ENCODE peak calls at places on chromosome 13, in five cellular contexts. J, X, T, V and F are unnamed samples. For H3K36me3, the result is how much of the 10 kb centered on the place peaks cover.

GRCh38 chr13:102580552-102581169 is 16.1 kb upstream of the TPP2 start:
- DNase-seq in J (peak), X (peak), T (peak), V (peak), F (peak)

GRCh38 chr13:63393112-63393511 is 1977.5 kb upstream of the PCDH20 start:
- DNase-seq in J (peak), X (no peak), T (peak), V (no peak), F (no peak)

GRCh38 chr13:60095300-60095699 is 68.4 kb downstream of the DIAPH3 start:
- DNase-seq in J (peak), X (no peak), T (no peak), V (no peak), F (no peak)

GRCh38 chr13:40130871-40131636 is 475.6 kb downstream of the COG6 start:
- DNase-seq in J (peak), X (peak), T (no peak), V (no peak), F (no peak)

GRCh38 chr13:109162248-109163051 is 533.0 kb downstream of the MYO16 start:
- DNase-seq in J (no peak), X (no peak), T (no peak), V (no peak), F (no peak)

GRCh38 chr13:62360609-62361008 is 945.0 kb upstream of the PCDH20 start:
- DNase-seq in J (no peak), X (no peak), T (no peak), V (no peak), F (no peak)

GRCh38 chr13:113610266-113610665 is 25.7 kb downstream of the TFDP1 start:
- DNase-seq in J (no peak), X (no peak), T (no peak), V (no peak), F (no peak)

GRCh38 chr13:38602261-38602660 is 84.6 kb upstream of the FREM2 start:
- DNase-seq in J (peak), X (peak), T (no peak), V (no peak), F (no peak)

GRCh38 chr13:105984236-105984635 is 551.2 kb downstream of the EFNB2 start:
- DNase-seq in J (no peak), X (no peak), T (no peak), V (no peak), F (no peak)

GRCh38 chr13:111948281-111948680 is 118.7 kb upstream of the SOX1 start:
- DNase-seq in J (no peak), X (no peak), T (no peak), V (no peak), F (no peak)

GRCh38 chr13:47294691-47295090 is 397.8 kb upstream of the HTR2A start:
- DNase-seq in J (no peak), X (peak), T (peak), V (no peak), F (no peak)

GRCh38 chr13:40983725-40984669 is 35.1 kb downstream of the ELF1 start:
- DNase-seq in J (no peak), X (no peak), T (no peak), V (no peak), F (no peak)

GRCh38 chr13:52847322-52847681 is 1.1 kb downstream of the PCDH8 start:
- DNase-seq in J (no peak), X (no peak), T (no peak), V (no peak), F (no peak)

GRCh38 chr13:74077847-74078246 is 56.4 kb downstream of the KLF12 start:
- DNase-seq in J (no peak), X (no peak), T (no peak), V (no peak), F (no peak)
- H3K9ac ChIP-seq in J (no peak), X (no peak), T (no peak), V (no peak), F (no peak)

GRCh38 chr13:110425444-110425780 is 118.3 kb downstream of the COL4A2 start:
- DNase-seq in J (no peak), X (no peak), T (peak), V (no peak), F (no peak)
- H3K36me3 ChIP-seq in J (under half), X (under half), T (under half), V (under half), F (under half)

GRCh38 chr13:30862707-30863106 is 43.4 kb upstream of the MEDAG start:
- DNase-seq in J (peak), X (peak), T (no peak), V (no peak), F (peak)
- H3K9ac ChIP-seq in J (peak), X (peak), T (no peak), V (no peak), F (no peak)

GRCh38 chr13:51394724-51395123 is 55.2 kb downstream of the SERPINE3 start:
- DNase-seq in J (no peak), X (no peak), T (no peak), V (no peak), F (no peak)

GRCh38 chr13:51396352-51396751 is 56.5 kb downstream of the INTS6 start:
- DNase-seq in J (no peak), X (no peak), T (peak), V (no peak), F (no peak)

GRCh38 chr13:51397262-51397933 is 55.4 kb downstream of the INTS6 start:
- DNase-seq in J (peak), X (peak), T (peak), V (no peak), F (peak)
- H3K36me3 ChIP-seq in J (under half), X (under half), T (under half), V (under half), F (under half)